ENCODE peak calls at places on chromosomes 2 and 18, in six cellular contexts. Y is omental fat pad, J is HCEC 1CT, Q is GM13977, Z is cerebellar cortex, F is Calu3. G is an unnamed sample.

GRCh38 chr2:108145551-108145950 is 94.2 kb upstream of the SULT1C3 start:
- DNase-seq in Y (no peak), J (peak), Q (no peak), Z (no peak), F (no peak), G (no peak)

GRCh38 chr2:239824866-239825704 is 200.1 kb downstream of the NDUFA10 start:
- DNase-seq in Y (peak), J (no peak), Q (no peak), Z (no peak), F (no peak), G (no peak)

GRCh38 chr2:96247896-96248295 is 17.9 kb downstream of the TMEM127 start:
- DNase-seq in Y (no peak), J (no peak), Q (no peak), Z (no peak), F (no peak), G (no peak)

GRCh38 chr18:10242922-10243680 is 211.3 kb upstream of the APCDD1 start:
- DNase-seq in Y (no peak), J (no peak), Q (no peak), Z (no peak), F (no peak), G (no peak)

GRCh38 chr2:56185582-56186046 is 1.8 kb downstream of the CCDC85A start:
- DNase-seq in Y (no peak), J (peak), Q (no peak), Z (peak), F (peak), G (no peak)

GRCh38 chr18:5941869-5942268 is 46.5 kb upstream of the TMEM200C start:
- DNase-seq in Y (no peak), J (no peak), Q (no peak), Z (no peak), F (no peak), G (no peak)

GRCh38 chr2:7744827-7745226 is 827.6 kb downstream of the RNF144A start:
- DNase-seq in Y (no peak), J (no peak), Q (no peak), Z (no peak), F (no peak), G (no peak)

GRCh38 chr2:238378230-238379095 is 48.3 kb upstream of the ASB1 start:
- DNase-seq in Y (no peak), J (no peak), Q (no peak), Z (no peak), F (no peak), G (no peak)

GRCh38 chr2:181022652-181023051 is 42.2 kb downstream of the UBE2E3 start:
- DNase-seq in Y (no peak), J (no peak), Q (no peak), Z (no peak), F (no peak), G (no peak)

GRCh38 chr2:240930096-240930630 is 24.0 kb downstream of the CROCC2 start:
- DNase-seq in Y (no peak), J (no peak), Q (no peak), Z (no peak), F (peak), G (no peak)

GRCh38 chr2:148944536-148944935 is 69.5 kb downstream of the KIF5C start:
- DNase-seq in Y (no peak), J (no peak), Q (no peak), Z (no peak), F (no peak), G (no peak)

G was measured in cerebellum.